ENCODE peak calls at places on chromosomes 16 and 17, in eight cellular contexts. I, A, B, D, X, C, E and M are unnamed samples.

GRCh38 chr16:11963706-11964105 is 1.3 kb upstream of the TNFRSF17 start:
- DNase-seq in A (no peak), C (no peak), I (no peak), B (no peak), E (no peak), X (no peak), D (no peak), M (no peak)

GRCh38 chr17:20965492-20965891 is 77.3 kb downstream of the USP22 start:
- DNase-seq in X (no peak), E (no peak), A (no peak), B (no peak), D (no peak), I (no peak), C (no peak), M (no peak)

GRCh38 chr17:43368740-43369506 is 29.9 kb upstream of the ARL4D start:
- DNase-seq in X (peak), C (peak), I (peak), A (peak), B (peak), D (peak), E (peak), M (no peak)

GRCh38 chr17:58232707-58233156 is 5.7 kb upstream of the LPO start:
- DNase-seq in X (no peak), E (no peak), D (no peak), A (no peak), C (peak), B (peak), I (no peak), M (no peak)

GRCh38 chr16:11418506-11418905 is 73.2 kb downstream of the RMI2 start:
- DNase-seq in D (peak), A (no peak), C (no peak), I (no peak), E (no peak), B (no peak), X (no peak), M (no peak)

GRCh38 chr16:11852092-11852809 is 909 bp upstream of the RSL1D1 start:
- DNase-seq in C (no peak), B (no peak), D (no peak), X (no peak), A (no peak), I (no peak), E (no peak), M (no peak)

GRCh38 chr17:64689106-64689505 is 27.0 kb upstream of the SMURF2 start:
- DNase-seq in I (no peak), D (no peak), X (peak), C (no peak), E (no peak), B (no peak), A (no peak), M (no peak)

GRCh38 chr16:68700120-68700519 is 37.0 kb upstream of the CDH1 start:
- DNase-seq in X (no peak), E (no peak), C (peak), D (no peak), I (no peak), A (no peak), B (no peak), M (no peak)

GRCh38 chr16:48386559-48387312 is 1.5 kb upstream of the SIAH1 start:
- DNase-seq in C (peak), D (no peak), A (peak), I (no peak), E (no peak), B (no peak), X (peak), M (no peak)

GRCh38 chr17:65660947-65661346 is 99.5 kb upstream of the AXIN2 start:
- DNase-seq in C (peak), I (no peak), E (no peak), X (no peak), A (no peak), B (no peak), D (no peak), M (no peak)

GRCh38 chr16:81280393-81280792 is 34.4 kb upstream of the GAN start:
- DNase-seq in C (peak), I (no peak), A (no peak), B (no peak), E (no peak), X (no peak), D (no peak), M (no peak)

GRCh38 chr16:11742041-11742535 is 569 bp downstream of the TXNDC11 start:
- DNase-seq in B (peak), D (peak), E (no peak), A (peak), I (no peak), C (no peak), X (peak), M (peak)

GRCh38 chr17:73371846-73372245 is 60.0 kb upstream of the CDC42EP4 start:
- DNase-seq in B (no peak), C (no peak), A (no peak), X (no peak), I (no peak), D (no peak), E (no peak), M (no peak)

GRCh38 chr17:68512967-68513474 is 791 bp downstream of the PRKAR1A start:
- DNase-seq in I (peak), D (no peak), E (no peak), X (no peak), C (peak), B (no peak), A (peak), M (no peak)

GRCh38 chr17:46192484-46193245 is 564 bp downstream of the KANSL1 start:
- DNase-seq in E (no peak), B (peak), D (peak), A (peak), C (peak), I (peak), X (peak), M (peak)

GRCh38 chr17:34259151-34259550 is 4.1 kb downstream of the CCL2 start:
- DNase-seq in E (no peak), C (no peak), I (no peak), B (no peak), X (no peak), A (no peak), D (no peak), M (no peak)

GRCh38 chr17:69018022-69018615 is 42.6 kb downstream of the ABCA9 start:
- DNase-seq in A (no peak), E (no peak), X (no peak), I (no peak), C (peak), B (no peak), D (no peak), M (no peak)

GRCh38 chr16:75012380-75013081 is 13.7 kb downstream of the ZNRF1 start:
- DNase-seq in D (no peak), I (no peak), B (no peak), A (no peak), C (no peak), E (no peak), X (no peak), M (no peak)

DNA sequence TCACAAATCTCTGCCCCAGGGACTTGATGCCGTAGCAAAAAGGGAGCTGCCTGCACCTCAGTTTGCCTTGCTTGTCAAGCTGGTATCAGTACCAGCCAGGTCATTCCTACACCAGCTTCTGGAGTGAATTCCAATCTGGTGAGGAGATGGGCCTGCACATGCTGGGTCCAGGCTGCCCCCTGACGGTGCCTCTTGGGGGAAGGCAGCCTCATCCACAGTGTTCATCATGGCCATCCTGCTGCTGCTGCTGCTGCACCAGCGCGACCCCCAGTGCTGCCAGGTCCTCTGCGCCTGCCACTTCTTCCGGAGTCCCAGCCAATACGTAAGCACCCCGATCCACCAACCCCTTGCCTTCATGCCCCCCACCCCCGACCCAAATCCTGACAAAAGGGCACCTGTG is 8.3 kb downstream of the MRPL27 start:
- DNase-seq in E (no peak), I (peak), X (no peak), C (peak), A (no peak), D (peak), B (no peak), M (no peak)
- TF ChIP-seq CTCF in E (no peak), I (peak), X (no peak), C (peak), A (no peak), D (no peak), B (no peak), M (no peak)

DNA sequence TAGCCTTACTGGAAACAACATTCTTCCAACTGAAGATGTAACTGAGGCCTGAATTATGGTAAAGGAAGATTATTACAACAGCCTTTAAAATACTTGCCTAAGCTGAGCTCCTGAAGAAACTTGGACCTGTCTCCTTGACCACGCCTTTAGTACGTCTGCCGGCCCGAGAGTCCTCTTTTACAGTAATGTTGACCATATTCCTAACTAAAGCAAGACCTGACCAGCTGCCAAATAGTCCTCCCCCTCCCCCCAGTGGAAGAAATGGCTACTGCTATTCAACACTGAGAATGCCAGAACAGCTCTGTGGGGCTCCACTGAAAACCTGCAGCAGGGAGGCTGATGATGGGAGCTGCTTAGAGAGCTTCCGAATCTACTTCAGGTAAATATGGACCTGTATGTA is 12.6 kb upstream of the FOXJ1 start:
- DNase-seq in E (no peak), D (peak), C (peak), A (no peak), I (peak), X (no peak), B (no peak), M (no peak)
- TF ChIP-seq CTCF in E (no peak), D (no peak), C (peak), A (no peak), I (peak), X (no peak), B (no peak), M (peak)

GRCh38 chr17:81210868-81211267 is 11.9 kb downstream of the CEP131 start:
- DNase-seq in B (no peak), X (no peak), A (no peak), I (no peak), E (no peak), D (no peak), C (peak), M (no peak)
- TF ChIP-seq CTCF in B (no peak), X (no peak), A (no peak), I (no peak), E (no peak), D (no peak), C (peak), M (no peak)

GRCh38 chr16:59048876-59049275 is 314.8 kb upstream of the GOT2 start:
- DNase-seq in I (no peak), A (no peak), B (no peak), X (no peak), C (no peak), E (no peak), D (no peak), M (no peak)

GRCh38 chr16:59046335-59046734 is 312.2 kb upstream of the GOT2 start:
- DNase-seq in C (peak), D (no peak), I (no peak), E (no peak), B (no peak), X (no peak), A (no peak), M (no peak)

GRCh38 chr16:59045496-59045895 is 311.4 kb upstream of the GOT2 start:
- DNase-seq in E (no peak), A (no peak), B (no peak), C (no peak), I (no peak), X (no peak), D (no peak), M (no peak)

GRCh38 chr16:59044616-59045015 is 310.5 kb upstream of the GOT2 start:
- DNase-seq in D (no peak), E (no peak), C (no peak), I (no peak), B (no peak), X (no peak), A (no peak), M (no peak)

DNA sequence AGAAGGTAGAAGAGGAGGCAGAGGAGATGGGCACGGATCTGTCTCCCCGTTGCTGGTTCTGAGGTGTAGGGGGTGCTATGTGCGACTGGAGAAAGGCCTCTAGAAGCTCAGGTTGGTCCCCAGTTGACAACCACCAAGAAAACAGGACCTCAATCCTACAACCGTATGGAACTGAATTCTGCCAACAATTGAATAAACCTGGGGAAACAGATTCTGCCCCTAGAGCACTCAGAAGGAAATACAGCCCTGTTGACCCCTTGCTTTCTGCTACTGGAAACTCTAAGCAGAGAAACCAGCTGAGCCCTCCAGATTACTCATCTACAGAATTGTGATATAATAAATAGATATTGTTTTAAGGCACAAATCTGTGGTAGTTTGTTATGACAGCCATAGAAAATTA is 313.0 kb upstream of the GOT2 start:
- DNase-seq in I (peak), X (no peak), C (peak), E (no peak), D (no peak), B (no peak), A (no peak), M (no peak)
- TF ChIP-seq CTCF in I (peak), X (no peak), C (peak), E (no peak), D (no peak), B (no peak), A (no peak), M (peak)

GRCh38 chr17:62631086-62631935 is 3.8 kb downstream of the MRC2 start:
- DNase-seq in B (no peak), E (no peak), I (no peak), A (no peak), C (no peak), D (no peak), X (no peak), M (no peak)
- TF ChIP-seq CTCF in B (no peak), E (no peak), I (no peak), A (no peak), C (no peak), D (no peak), X (no peak), M (no peak)

GRCh38 chr16:30867747-30868146 is 26.1 kb downstream of the BCL7C start:
- DNase-seq in D (no peak), E (no peak), A (no peak), B (no peak), X (no peak), I (no peak), C (peak), M (no peak)
- TF ChIP-seq CTCF in D (no peak), E (no peak), A (no peak), B (no peak), X (no peak), I (peak), C (peak), M (peak)

DNA sequence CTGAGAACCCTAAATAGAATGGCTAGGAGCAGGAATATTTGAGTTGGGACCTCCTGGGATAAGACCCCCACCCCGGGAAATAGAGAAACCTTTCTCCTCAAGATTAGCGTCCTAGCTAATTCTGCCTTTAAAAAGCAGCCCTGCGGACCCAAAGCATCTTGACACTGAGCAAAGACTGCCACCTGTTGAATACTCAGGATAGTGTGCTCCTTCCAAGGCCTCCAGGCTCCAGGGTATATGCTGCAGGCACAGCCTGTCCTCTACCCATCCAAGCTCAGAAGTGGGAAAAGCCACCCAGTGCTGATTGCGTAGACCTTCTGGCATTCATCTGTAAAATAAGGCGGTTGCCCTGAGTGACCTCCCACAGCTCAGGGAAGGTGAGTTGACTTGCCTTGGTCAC is 456.2 kb upstream of the DYNLRB2 start:
- DNase-seq in A (peak), I (peak), E (no peak), B (no peak), C (peak), D (no peak), X (peak), M (no peak)
- TF ChIP-seq CTCF in A (peak), I (peak), E (no peak), B (peak), C (peak), D (peak), X (peak), M (peak)

GRCh38 chr17:29603109-29603674 is 10.3 kb downstream of the ANKRD13B start:
- DNase-seq in B (no peak), D (no peak), I (no peak), C (no peak), A (no peak), E (no peak), X (no peak), M (no peak)
- TF ChIP-seq CTCF in B (no peak), D (no peak), I (no peak), C (no peak), A (no peak), E (no peak), X (no peak), M (no peak)

DNA sequence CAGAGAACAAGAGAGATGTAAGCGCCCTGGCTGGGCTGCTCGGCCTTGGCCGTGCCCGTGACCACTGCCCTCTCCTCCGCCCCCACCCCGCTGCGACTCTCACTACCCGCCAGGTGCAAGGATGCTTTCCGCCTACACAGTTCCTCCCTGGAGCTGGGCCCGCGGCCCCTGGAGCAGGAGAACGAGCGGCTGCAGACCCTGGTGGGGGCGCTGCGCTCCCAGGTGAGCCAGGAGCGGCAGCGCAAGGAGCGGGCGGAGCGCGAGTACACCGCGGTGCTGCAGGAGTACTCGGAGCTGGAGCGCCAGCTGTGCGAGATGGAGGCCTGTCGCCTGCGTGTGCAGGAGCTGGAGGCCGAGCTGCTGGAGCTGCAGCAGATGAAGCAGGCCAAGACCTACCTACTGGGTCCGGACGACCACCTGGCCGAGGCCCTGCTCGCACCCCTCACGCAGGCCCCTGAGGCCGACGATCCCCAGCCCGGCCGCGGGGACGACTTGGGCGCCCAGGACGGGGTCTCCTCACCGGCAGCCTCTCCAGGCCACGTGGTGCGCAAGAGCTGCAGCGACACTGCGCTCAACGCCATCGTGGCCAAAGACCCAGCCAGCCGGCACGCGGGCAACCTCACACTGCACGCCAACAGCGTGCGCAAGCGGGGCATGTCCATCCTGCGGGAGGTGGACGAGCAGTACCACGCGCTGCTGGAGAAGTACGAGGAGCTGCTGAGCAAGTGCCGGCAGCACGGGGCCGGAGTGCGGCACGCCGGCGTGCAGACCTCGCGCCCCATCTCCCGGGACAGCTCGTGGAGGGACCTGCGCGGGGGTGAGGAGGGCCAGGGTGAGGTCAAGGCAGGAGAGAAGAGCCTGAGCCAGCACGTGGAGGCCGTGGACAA is 9.2 kb upstream of the MRPL58 start:
- DNase-seq in C (no peak), X (no peak), A (no peak), I (no peak), B (no peak), E (no peak), D (no peak), M (no peak)
- TF ChIP-seq CTCF in C (no peak), X (no peak), A (no peak), I (no peak), B (no peak), E (no peak), D (no peak), M (no peak)

GRCh38 chr16:85524630-85525463 is 88.3 kb upstream of the GSE1 start:
- DNase-seq in D (peak), A (peak), X (no peak), B (peak), C (peak), I (peak), E (no peak), M (no peak)
- TF ChIP-seq CTCF in D (no peak), A (no peak), X (no peak), B (no peak), C (no peak), I (no peak), E (no peak), M (no peak)